ENCODE peak calls at places on chromosome 5, in five cellular contexts. I, G, L, N and F are unnamed samples.

GRCh38 chr5:10592598-10592997 is 28.7 kb downstream of the ANKRD33B start:
- DNase-seq in I (no peak), G (no peak), L (no peak), N (no peak), F (no peak)

GRCh38 chr5:111389390-111390082 is 122.8 kb downstream of the STARD4 start:
- DNase-seq in I (peak), G (no peak), L (no peak), N (peak), F (no peak)

GRCh38 chr5:2410451-2410850 is 341.0 kb downstream of the IRX2 start:
- DNase-seq in I (no peak), G (no peak), L (no peak), N (no peak), F (no peak)

GRCh38 chr5:123138774-123139173 is 49.7 kb downstream of the PRDM6 start:
- DNase-seq in I (no peak), G (no peak), L (no peak), N (no peak), F (no peak)

GRCh38 chr5:67315082-67315801 is 118.6 kb upstream of the CD180 start:
- DNase-seq in I (peak), G (no peak), L (peak), N (peak), F (no peak)

GRCh38 chr5:7886849-7887460 is 18.0 kb downstream of the MTRR start:
- DNase-seq in I (peak), G (no peak), L (no peak), N (peak), F (peak)

GRCh38 chr5:32837211-32837610 is 126.1 kb downstream of the NPR3 start:
- DNase-seq in I (peak), G (no peak), L (no peak), N (peak), F (no peak)

GRCh38 chr5:110625376-110625999 is 101.0 kb downstream of the TMEM232 start:
- DNase-seq in I (peak), G (no peak), L (no peak), N (peak), F (no peak)

GRCh38 chr5:89981871-89982773 is 427.4 kb downstream of the CETN3 start:
- DNase-seq in I (peak), G (no peak), L (no peak), N (no peak), F (no peak)

GRCh38 chr5:112533315-112533867 is 114.3 kb upstream of the EPB41L4A start:
- DNase-seq in I (no peak), G (no peak), L (peak), N (no peak), F (no peak)

GRCh38 chr5:113162770-113163169 is 186.2 kb downstream of the DCP2 start:
- DNase-seq in I (peak), G (no peak), L (peak), N (peak), F (no peak)

GRCh38 chr5:66814146-66814991 is 218.2 kb downstream of the MAST4 start:
- DNase-seq in I (peak), G (peak), L (peak), N (peak), F (peak)

GRCh38 chr5:45038366-45038987 is 229.7 kb downstream of the MRPS30 start:
- DNase-seq in I (peak), G (no peak), L (peak), N (peak), F (no peak)

GRCh38 chr5:93829346-93829745 is 87.9 kb upstream of the POU5F2 start:
- DNase-seq in I (no peak), G (no peak), L (no peak), N (no peak), F (no peak)

GRCh38 chr5:142618125-142618524 is 67.8 kb downstream of the FGF1 start:
- DNase-seq in I (peak), G (no peak), L (no peak), N (peak), F (no peak)

GRCh38 chr5:76372320-76373054 is 30.6 kb upstream of the IQGAP2 start:
- DNase-seq in I (peak), G (no peak), L (peak), N (peak), F (no peak)

GRCh38 chr5:72288923-72289322 is 31.1 kb downstream of the MRPS27 start:
- DNase-seq in I (no peak), G (no peak), L (no peak), N (peak), F (no peak)

GRCh38 chr5:164346785-164347630 is 841.6 kb downstream of the MAT2B start:
- DNase-seq in I (no peak), G (no peak), L (no peak), N (no peak), F (no peak)

GRCh38 chr5:119274767-119275130 is 81.1 kb upstream of the TNFAIP8 start:
- DNase-seq in I (peak), G (no peak), L (no peak), N (peak), F (no peak)

GRCh38 chr5:146962801-146963355 is 84.3 kb upstream of the PPP2R2B start:
- DNase-seq in I (peak), G (no peak), L (no peak), N (peak), F (no peak)

GRCh38 chr5:78958672-78959410 is 26.3 kb downstream of the ARSB start:
- DNase-seq in I (no peak), G (no peak), L (no peak), N (no peak), F (no peak)

GRCh38 chr5:1799110-1799601 is 481 bp downstream of the MRPL36 start:
- DNase-seq in I (peak), G (peak), L (no peak), N (peak), F (no peak)

GRCh38 chr5:57501414-57502321 is 19.1 kb upstream of the ACTBL2 start:
- DNase-seq in I (no peak), G (no peak), L (no peak), N (peak), F (no peak)

GRCh38 chr5:52728201-52728600 is 59.5 kb upstream of the ITGA1 start:
- DNase-seq in I (no peak), G (no peak), L (no peak), N (peak), F (no peak)

GRCh38 chr5:145681686-145682085 is 153.5 kb downstream of the PRELID2 start:
- DNase-seq in I (peak), G (no peak), L (peak), N (peak), F (no peak)

GRCh38 chr5:164680216-164680615 is 1174.8 kb downstream of the MAT2B start:
- DNase-seq in I (no peak), G (no peak), L (no peak), N (no peak), F (no peak)